ENCODE peak calls at places on chromosomes 12 and 14, in eight cellular contexts. F, B, T, Y, E, K, X and N are unnamed samples.

GRCh38 chr14:96861568-96862310 is 64.6 kb downstream of the VRK1 start:
- DNase-seq in F (no peak), B (no peak), T (no peak), Y (no peak), E (peak; percentile 58), K (peak; percentile 15), X (no peak), N (no peak)

GRCh38 chr12:91037301-91037700 is 20.5 kb downstream of the KERA start:
- DNase-seq in F (no peak), B (no peak), T (no peak), Y (no peak), E (no peak), K (no peak), X (no peak), N (no peak)

GRCh38 chr12:50574621-50575348 is 70.0 kb downstream of the DIP2B start:
- DNase-seq in F (no peak), B (no peak), T (no peak), Y (no peak), E (no peak), K (peak; percentile 56), X (no peak), N (no peak)

GRCh38 chr12:74401035-74401434 is 136.6 kb upstream of the ATXN7L3B start:
- DNase-seq in F (no peak), B (no peak), T (no peak), Y (no peak), E (no peak), K (no peak), X (no peak), N (no peak)

GRCh38 chr12:75976113-75976512 is 55.5 kb downstream of the PHLDA1 start:
- DNase-seq in F (no peak), B (no peak), T (no peak), Y (no peak), E (no peak), K (no peak), X (no peak), N (no peak)

GRCh38 chr12:27343255-27344000 is 10.8 kb downstream of the BMAL2 start:
- DNase-seq in F (no peak), B (no peak), T (no peak), Y (no peak), E (no peak), K (no peak), X (no peak), N (no peak)

GRCh38 chr12:18239561-18239960 is 21.8 kb upstream of the PIK3C2G start:
- DNase-seq in F (no peak), B (no peak), T (no peak), Y (no peak), E (no peak), K (no peak), X (no peak), N (no peak)

GRCh38 chr14:102922490-102923200 is at the start of gene AMN:
- DNase-seq in F (no peak), B (no peak), T (no peak), Y (peak; percentile 53), E (no peak), K (peak; percentile 61), X (no peak), N (no peak)

GRCh38 chr14:102738373-102739189 is 38.7 kb upstream of the TRAF3 start:
- DNase-seq in F (no peak), B (no peak), T (no peak), Y (no peak), E (no peak), K (no peak), X (no peak), N (no peak)

GRCh38 chr12:60421741-60422140 is 825.9 kb downstream of the SLC16A7 start:
- DNase-seq in F (no peak), B (no peak), T (no peak), Y (no peak), E (no peak), K (no peak), X (no peak), N (no peak)

GRCh38 chr12:20463920-20464524 is 95.7 kb downstream of the PDE3A start:
- DNase-seq in F (no peak), B (no peak), T (no peak), Y (no peak), E (no peak), K (no peak), X (peak; percentile 5), N (no peak)

GRCh38 chr12:110699591-110700445 is 10.9 kb upstream of the HVCN1 start:
- DNase-seq in F (no peak), B (no peak), T (peak; percentile 36), Y (no peak), E (no peak), K (peak; percentile 25), X (no peak), N (no peak)

GRCh38 chr12:12095016-12095415 is 24.3 kb downstream of the BCL2L14 start:
- DNase-seq in F (no peak), B (no peak), T (no peak), Y (no peak), E (no peak), K (no peak), X (no peak), N (no peak)

GRCh38 chr14:37655418-37655817 is 60.0 kb downstream of the TTC6 start:
- DNase-seq in F (no peak), B (no peak), T (no peak), Y (no peak), E (no peak), K (no peak), X (no peak), N (no peak)

GRCh38 chr12:113416091-113416754 is 6.0 kb upstream of the SDSL start:
- DNase-seq in F (no peak), B (no peak), T (no peak), Y (peak; percentile 48), E (no peak), K (no peak), X (no peak), N (no peak)

GRCh38 chr14:45181329-45181728 is 45.6 kb downstream of the FANCM start:
- DNase-seq in F (no peak), B (no peak), T (no peak), Y (no peak), E (no peak), K (no peak), X (no peak), N (no peak)

GRCh38 chr14:49767473-49768300 is at the start of gene KLHDC2:
- DNase-seq in F (peak; percentile 69), B (peak; percentile 88), T (peak; percentile 93), Y (peak; percentile 95), E (peak; percentile 92), K (peak; percentile 89), X (peak; percentile 94), N (peak; percentile 62)

GRCh38 chr14:53591816-53592215 is 364.8 kb downstream of the BMP4 start:
- DNase-seq in F (no peak), B (no peak), T (no peak), Y (no peak), E (no peak), K (no peak), X (no peak), N (no peak)

GRCh38 chr14:29846339-29847129 is 81.1 kb downstream of the PRKD1 start:
- DNase-seq in F (no peak), B (no peak), T (no peak), Y (no peak), E (no peak), K (no peak), X (no peak), N (no peak)

GRCh38 chr14:90780519-90780918 is 35.7 kb downstream of the TTC7B start:
- DNase-seq in F (no peak), B (no peak), T (no peak), Y (no peak), E (peak; percentile 38), K (no peak), X (no peak), N (no peak)

GRCh38 chr14:72142328-72142727 is 210.1 kb downstream of the RGS6 start:
- DNase-seq in F (no peak), B (no peak), T (no peak), Y (no peak), E (no peak), K (no peak), X (no peak), N (no peak)

GRCh38 chr14:61435563-61436337 is 114.4 kb downstream of the PRKCH start:
- DNase-seq in F (no peak), B (no peak), T (no peak), Y (no peak), E (no peak), K (no peak), X (no peak), N (no peak)

GRCh38 chr14:98835051-98835824 is 436.8 kb downstream of the BCL11B start:
- DNase-seq in F (no peak), B (no peak), T (no peak), Y (no peak), E (no peak), K (no peak), X (no peak), N (no peak)

GRCh38 chr12:15979096-15980091 is 68.3 kb downstream of the DERA start:
- DNase-seq in F (no peak), B (no peak), T (no peak), Y (no peak), E (no peak), K (peak; percentile 37), X (peak; percentile 28), N (no peak)

GRCh38 chr14:104445086-104445485 is 134.5 kb upstream of the C14orf180 start:
- DNase-seq in F (no peak), B (no peak), T (no peak), Y (no peak), E (no peak), K (no peak), X (no peak), N (no peak)

GRCh38 chr14:68608235-68608962 is 184.5 kb downstream of the ZFP36L1 start:
- DNase-seq in F (no peak), B (no peak), T (no peak), Y (no peak), E (no peak), K (no peak), X (no peak), N (no peak)